ENCODE peak calls at places on chromosomes 2 and 18, in five cellular contexts. S is WTC11, Z is hippocampal formation, F is cerebellar cortex, A is nucleus accumbens. O is an unnamed sample.
A peak's percentile ranks its signal among the peaks of the same experiment; 100 is the strongest.

GRCh38 chr2:211396815-211397214 is 840.4 kb downstream of the CPS1 start:
- DNase-seq in Z (no peak), A (no peak), S (no peak), F (no peak), O (no peak)

GRCh38 chr2:96895032-96895708 is 25.3 kb upstream of the SEMA4C start:
- DNase-seq in Z (no peak), A (no peak), S (no peak), F (no peak), O (no peak)

GRCh38 chr2:223306371-223306770 is 254.4 kb downstream of the KCNE4 start:
- DNase-seq in Z (no peak), F (peak; percentile 6), A (no peak), S (peak; percentile 44), O (no peak)

GRCh38 chr18:39463986-39464385 is 1898.4 kb upstream of the CELF4 start:
- DNase-seq in F (no peak), Z (no peak), S (no peak), A (no peak), O (no peak)

GRCh38 chr18:39462436-39462835 is 1896.8 kb upstream of the CELF4 start:
- DNase-seq in S (no peak), Z (no peak), A (no peak), F (no peak), O (no peak)

GRCh38 chr18:28044036-28044435 is 132.9 kb downstream of the CDH2 start:
- DNase-seq in F (no peak), A (no peak), Z (no peak), S (no peak), O (no peak)

GRCh38 chr2:207474871-207475485 is 54.8 kb upstream of the CREB1 start:
- DNase-seq in Z (peak; percentile 64), A (no peak), F (peak; percentile 77), S (no peak), O (no peak)

GRCh38 chr18:67265464-67266245 is 250.9 kb downstream of the DSEL start:
- DNase-seq in Z (no peak), F (no peak), A (no peak), S (no peak), O (no peak)

GRCh38 chr18:58205087-58205779 is 161.2 kb downstream of the NEDD4L start:
- DNase-seq in S (no peak), F (peak; percentile 52), A (no peak), Z (no peak), O (no peak)

GRCh38 chr2:151484100-151484499 is 74.4 kb downstream of the RIF1 start:
- DNase-seq in A (no peak), Z (no peak), F (no peak), S (no peak), O (no peak)

GRCh38 chr18:23662309-23663263 is at the start of gene ANKRD29:
- DNase-seq in S (peak; percentile 69), F (no peak), A (no peak), Z (no peak), O (peak; percentile 71)

GRCh38 chr2:19796036-19796703 is 105.6 kb downstream of the TTC32 start:
- DNase-seq in S (no peak), A (no peak), F (no peak), Z (no peak), O (no peak)

GRCh38 chr2:203867561-203868200 is at the start of gene CTLA4:
- DNase-seq in Z (no peak), F (no peak), S (no peak), A (no peak), O (no peak)

GRCh38 chr2:18299423-18300212 is 260.8 kb downstream of the RDH14 start:
- DNase-seq in Z (no peak), S (no peak), F (no peak), A (no peak), O (no peak)

GRCh38 chr2:182593394-182593707 is 122.7 kb upstream of the DNAJC10 start:
- DNase-seq in A (no peak), S (no peak), F (no peak), Z (no peak), O (no peak)

GRCh38 chr2:26556309-26557243 is 78.7 kb upstream of the OTOF start:
- DNase-seq in Z (no peak), S (no peak), A (no peak), F (no peak), O (no peak)

GRCh38 chr2:199704358-199705238 is 146.4 kb downstream of the FTCDNL1 start:
- DNase-seq in A (no peak), Z (peak; percentile 24), S (peak; percentile 57), F (peak; percentile 29), O (no peak)

GRCh38 chr18:59810740-59811520 is 88.9 kb upstream of the PMAIP1 start:
- DNase-seq in S (no peak), F (no peak), A (no peak), Z (no peak), O (no peak)

GRCh38 chr2:40348665-40349064 is 103.2 kb downstream of the SLC8A1 start:
- DNase-seq in Z (no peak), F (no peak), S (no peak), A (no peak), O (no peak)

GRCh38 chr18:62725896-62726295 is 10.6 kb downstream of the PHLPP1 start:
- DNase-seq in S (no peak), F (no peak), A (no peak), Z (no peak), O (no peak)

GRCh38 chr2:128134573-128134972 is 43.6 kb downstream of the UGGT1 start:
- DNase-seq in S (no peak), Z (no peak), A (no peak), F (no peak), O (no peak)

GRCh38 chr18:66513996-66514395 is 89.9 kb downstream of the CDH19 start:
- DNase-seq in S (no peak), F (no peak), A (no peak), Z (no peak), O (no peak)